ENCODE peak calls at places on chromosomes 7 and 10, in six cellular contexts. M is astrocyte of the spinal cord, K is right atrium auricular region, R is fibroblast of pulmonary artery, J is K562, T is IMR-90. S is an unnamed sample.

GRCh38 chr7:154744226-154744860 is 258.6 kb downstream of the PAXIP1 start:
- DNase-seq in J (peak), K (no peak), R (no peak), T (no peak), M (no peak), S (no peak)

GRCh38 chr10:35462491-35462934 is 126.2 kb downstream of the CCNY start:
- DNase-seq in K (no peak), M (no peak), T (no peak), J (no peak), R (no peak), S (no peak)

GRCh38 chr7:8511810-8512209 is 78.4 kb downstream of the NXPH1 start:
- DNase-seq in J (peak), R (no peak), T (no peak), M (no peak), K (no peak), S (no peak)

GRCh38 chr10:72077275-72077990 is 10.9 kb downstream of the SPOCK2 start:
- DNase-seq in T (no peak), M (no peak), J (no peak), K (no peak), R (no peak), S (no peak)

GRCh38 chr7:107234436-107234835 is 65.6 kb downstream of the HBP1 start:
- DNase-seq in J (no peak), K (no peak), M (no peak), T (no peak), R (no peak), S (peak)

GRCh38 chr10:132664883-132665282 is 121.1 kb downstream of the NKX6-2 start:
- DNase-seq in T (no peak), K (no peak), J (no peak), M (no peak), R (no peak), S (no peak)

GRCh38 chr7:66627151-66627681 is 1.5 kb upstream of the KCTD7 start:
- DNase-seq in R (peak), J (no peak), M (no peak), T (peak), K (no peak), S (no peak)

GRCh38 chr7:45978010-45978681 is 57.1 kb upstream of the IGFBP3 start:
- DNase-seq in T (peak), M (peak), J (peak), R (peak), K (no peak), S (peak)

GRCh38 chr7:98514211-98515150 is 102.6 kb upstream of the NPTX2 start:
- DNase-seq in J (peak), T (no peak), M (no peak), K (no peak), R (no peak), S (no peak)

GRCh38 chr10:76150886-76151288 is 719.5 kb downstream of the LRMDA start:
- DNase-seq in J (no peak), K (no peak), R (no peak), T (no peak), M (no peak), S (no peak)

GRCh38 chr10:86111902-86112301 is 254.7 kb downstream of the GRID1 start:
- DNase-seq in R (no peak), T (no peak), M (no peak), J (no peak), K (no peak), S (no peak)

GRCh38 chr10:100654835-100655759 is 90.3 kb upstream of the PAX2 start:
- DNase-seq in M (no peak), K (no peak), R (no peak), T (no peak), J (no peak), S (no peak)

GRCh38 chr7:94044806-94045205 is 40.7 kb upstream of the BET1 start:
- DNase-seq in K (no peak), R (no peak), M (no peak), J (no peak), T (no peak), S (no peak)

GRCh38 chr7:91609525-91609924 is 271.0 kb downstream of the MTERF1 start:
- DNase-seq in J (no peak), K (no peak), T (no peak), M (peak), R (no peak), S (no peak)

DNA sequence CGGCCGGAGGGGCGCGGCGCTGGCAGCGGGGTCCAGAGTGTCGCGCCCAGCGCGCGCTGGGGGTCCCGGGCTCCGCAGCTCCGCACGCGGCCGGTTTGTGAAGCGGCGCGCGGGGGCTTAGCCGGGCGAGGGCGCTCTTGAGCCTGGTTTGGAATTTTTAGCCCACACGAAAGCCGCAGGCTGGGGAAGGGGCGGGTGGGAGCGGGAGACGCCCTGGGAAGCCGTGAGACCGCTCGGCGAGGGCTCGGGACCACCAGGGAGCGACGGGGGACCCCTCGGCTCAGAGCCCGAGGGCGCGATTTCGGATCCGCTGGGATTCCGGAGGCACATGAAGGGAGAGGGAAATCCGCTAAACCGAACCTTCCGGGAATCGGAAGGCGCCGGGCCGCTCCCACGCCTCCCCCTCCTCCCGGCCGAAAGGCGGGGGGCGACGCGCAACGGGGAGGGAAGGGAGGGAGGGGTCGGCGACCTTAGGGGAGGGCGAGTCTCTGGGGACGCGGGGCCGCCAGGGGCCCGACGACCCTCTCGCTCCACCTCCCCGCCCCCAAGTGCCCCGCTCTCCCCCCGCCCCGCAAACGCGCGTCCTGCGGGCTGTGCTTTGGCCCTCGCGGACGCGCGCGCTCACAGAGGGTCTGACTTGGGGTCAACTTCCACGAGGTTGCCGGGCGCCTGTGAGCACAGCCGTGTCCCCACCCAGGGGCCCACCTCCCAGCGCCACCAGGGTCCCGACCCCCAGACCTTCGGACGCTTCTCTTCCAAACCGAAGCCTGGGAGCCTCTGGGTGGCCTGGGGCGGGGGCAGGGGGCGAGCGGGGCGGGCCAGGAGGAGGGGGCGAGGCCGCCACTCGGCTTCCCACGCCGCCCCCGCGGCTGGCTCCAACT is 5.1 kb upstream of the ELFN1 start:
- DNase-seq in K (no peak), M (peak), R (peak), J (peak), T (peak), S (peak)
- TF ChIP-seq CTCF in K (peak), M (peak), R (peak), J (peak), T (peak), S (peak)

GRCh38 chr7:33127085-33127484 is 2.3 kb upstream of the BBS9 start:
- DNase-seq in T (no peak), M (no peak), J (no peak), R (no peak), K (no peak), S (no peak)

GRCh38 chr7:33128990-33129805 is at the start of gene BBS9:
- DNase-seq in T (peak), J (peak), M (peak), K (peak), R (peak), S (peak)

GRCh38 chr7:33129806-33130153 is 416 bp downstream of the BBS9 start:
- DNase-seq in K (no peak), M (no peak), R (no peak), J (no peak), T (no peak), S (no peak)

GRCh38 chr7:33128631-33128989 is 754 bp upstream of the BBS9 start:
- DNase-seq in J (no peak), T (no peak), R (no peak), K (no peak), M (no peak), S (no peak)

GRCh38 chr7:33130184-33130583 is 820 bp downstream of the BBS9 start:
- DNase-seq in K (no peak), R (peak), M (no peak), T (peak), J (no peak), S (peak)
- H3K4me3 ChIP-seq in K (peak), R (peak), M (peak), T (peak), J (peak), S (peak)

GRCh38 chr7:118918556-118918955 is 694.1 kb downstream of the ANKRD7 start:
- DNase-seq in R (peak), K (no peak), M (peak), T (peak), J (peak), S (no peak)
- TF ChIP-seq CTCF in R (no peak), K (no peak), M (peak), T (peak), J (no peak), S (no peak)

GRCh38 chr7:28407643-28408042 is 4.7 kb upstream of the CREB5 start:
- DNase-seq in J (no peak), R (peak), T (peak), M (peak), K (no peak), S (no peak)

GRCh38 chr7:28408974-28409715 is 3.2 kb upstream of the CREB5 start:
- DNase-seq in J (peak), M (peak), R (peak), K (peak), T (peak), S (peak)

GRCh38 chr7:28409716-28410627 is 2.3 kb upstream of the CREB5 start:
- DNase-seq in R (peak), K (no peak), M (peak), T (peak), J (no peak), S (peak)

GRCh38 chr7:28406192-28406591 is 6.1 kb upstream of the CREB5 start:
- DNase-seq in R (peak), J (no peak), M (no peak), K (no peak), T (no peak), S (no peak)

GRCh38 chr7:28408105-28408973 is 4.0 kb upstream of the CREB5 start:
- DNase-seq in R (no peak), K (peak), M (no peak), J (no peak), T (peak), S (no peak)
- H3K4me3 ChIP-seq in R (no peak), K (peak), M (no peak), J (no peak), T (no peak), S (no peak)

GRCh38 chr7:30159153-30159552 is 24.4 kb downstream of the MTURN start:
- DNase-seq in R (no peak), J (no peak), T (no peak), K (no peak), M (no peak), S (no peak)

GRCh38 chr7:30160329-30160728 is 25.5 kb downstream of the MTURN start:
- DNase-seq in M (no peak), R (no peak), T (no peak), J (peak), K (no peak), S (no peak)

GRCh38 chr7:30157217-30157616 is 22.4 kb downstream of the MTURN start:
- DNase-seq in J (no peak), T (no peak), K (no peak), M (no peak), R (no peak), S (no peak)

GRCh38 chr7:30162133-30162532 is 27.3 kb downstream of the MTURN start:
- DNase-seq in J (peak), R (no peak), M (no peak), T (no peak), K (no peak), S (no peak)

DNA sequence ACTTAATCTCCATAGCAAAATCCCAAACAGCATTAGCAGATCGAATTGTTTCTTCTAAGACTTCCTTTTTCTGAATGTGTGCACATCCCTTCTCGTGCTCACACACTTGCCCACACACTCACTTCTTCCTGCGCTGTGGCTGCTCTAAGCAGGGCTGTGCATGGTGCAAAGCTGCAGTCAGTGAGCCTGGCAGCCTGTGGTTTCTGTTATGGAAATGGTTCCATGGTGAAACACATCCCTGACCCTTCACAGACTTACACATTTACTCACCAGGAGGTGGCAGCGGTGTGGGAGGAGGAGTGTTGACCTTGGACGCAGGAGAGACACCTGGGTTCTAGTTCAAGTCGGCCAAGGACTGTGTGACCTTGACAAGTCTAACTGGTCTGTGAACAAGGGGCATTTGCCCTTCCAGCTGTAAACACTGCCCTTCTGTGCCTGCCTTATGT is 24.9 kb downstream of the MTURN start:
- DNase-seq in M (peak), K (no peak), J (peak), R (peak), T (peak), S (no peak)
- TF ChIP-seq CTCF in M (peak), K (peak), J (peak), R (peak), T (peak), S (peak)

DNA sequence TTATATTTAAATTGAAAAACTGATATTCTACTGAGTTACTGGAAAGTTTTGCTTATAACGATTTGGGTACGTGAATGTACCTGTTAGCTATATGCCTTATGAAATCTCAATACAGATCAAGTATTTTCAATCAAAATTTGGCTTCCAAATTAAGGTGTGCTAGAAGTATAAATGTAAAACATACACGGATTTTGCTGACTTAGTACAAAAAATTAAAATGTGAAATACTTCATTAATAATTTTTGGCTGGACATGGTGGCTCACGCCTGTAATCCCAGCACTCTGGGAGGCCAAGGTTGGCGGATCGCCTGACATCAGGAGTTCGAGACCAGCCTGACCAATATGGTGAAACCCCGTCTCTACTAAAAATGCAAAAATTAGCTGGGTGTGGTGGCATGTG is 11.7 kb downstream of the DNAJC1 start:
- DNase-seq in K (no peak), J (no peak), T (no peak), M (no peak), R (no peak), S (no peak)
- H3K4me3 ChIP-seq in K (no peak), J (no peak), T (no peak), M (no peak), R (no peak), S (no peak)

GRCh38 chr7:133723044-133723443 is 404.1 kb upstream of the LRGUK start:
- DNase-seq in M (no peak), T (no peak), K (no peak), R (no peak), J (no peak), S (no peak)
- TF ChIP-seq CTCF in M (no peak), T (no peak), K (no peak), R (no peak), J (no peak), S (no peak)

DNA sequence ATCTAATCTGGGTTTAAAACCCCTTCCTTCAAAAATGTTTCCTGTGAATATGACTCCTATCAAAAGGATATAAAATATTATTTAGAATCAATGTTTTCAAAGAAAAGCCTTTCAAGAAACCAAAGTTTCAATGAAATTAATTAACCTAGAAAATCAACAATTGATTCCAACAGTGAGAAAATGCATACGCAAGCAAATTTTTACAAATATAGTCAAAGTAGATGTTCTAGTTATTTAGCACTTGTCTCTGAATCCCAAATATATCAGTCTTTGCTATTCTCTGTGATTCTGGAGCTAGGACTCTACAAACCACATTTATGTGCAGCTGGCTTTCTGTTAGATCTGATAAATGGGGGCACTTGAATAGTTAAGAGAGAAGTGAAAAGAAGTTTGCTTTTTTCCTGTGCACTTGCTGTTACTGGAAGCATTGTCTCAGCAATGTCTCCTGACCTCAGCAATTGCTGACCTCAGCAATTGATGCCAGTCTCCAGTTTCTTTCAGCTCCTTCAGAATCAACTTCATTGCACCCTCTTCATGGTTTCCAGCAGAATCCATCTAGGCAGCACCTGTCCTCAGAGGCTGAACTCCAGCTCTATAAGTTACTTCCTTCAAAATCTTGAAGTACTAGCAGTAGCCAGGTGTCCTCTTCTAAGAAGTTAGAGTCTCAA is 879.9 kb upstream of the LRRN3 start:
- DNase-seq in T (no peak), M (no peak), J (no peak), R (no peak), K (no peak), S (no peak)
- H3K4me3 ChIP-seq in T (no peak), M (no peak), J (no peak), R (no peak), K (no peak), S (no peak)

S was measured in endothelial cell of umbilical vein.